ENCODE peak calls at places on chromosomes 3 and 15, in eight cellular contexts. U is NCI-H748 treated with DMSO at 0.1 percent for 48 hours; D is fibroblast of the aortic adventitia; W is lower leg skin; P is NCI-H2171; K is stimulated activated naive CD8-positive, alpha-beta T cell treated with anti-CD3 and anti-CD28 coated beads, Interleukin-15, amount 100 ng/mL, for 72 hours; Y is activated T-helper 9 cell treated with anti-CD3 and anti-CD28 coated beads, Interleukin-2, amount 50 U/mL, for 16 hours; R is activated CD8-positive, alpha-beta memory T cell treated with anti-CD3 and anti-CD28 coated beads for 1 hour. O is an unnamed sample.
A peak's percentile ranks its signal among the peaks of the same experiment; 100 is the strongest.

GRCh38 chr15:100311829-100312228 is 29.9 kb downstream of the ADAMTS17 start:
- DNase-seq in U (no peak), D (no peak), W (no peak), P (no peak), K (no peak), Y (no peak), R (no peak), O (no peak)

GRCh38 chr15:55222588-55222987 is 25.8 kb upstream of the RSL24D1 start:
- DNase-seq in U (no peak), D (no peak), W (no peak), P (no peak), K (no peak), Y (no peak), R (no peak), O (no peak)

GRCh38 chr3:160911399-160911798 is 155.4 kb downstream of the PPM1L start:
- DNase-seq in U (no peak), D (no peak), W (no peak), P (no peak), K (no peak), Y (no peak), R (no peak), O (no peak)

GRCh38 chr3:196219194-196219969 is 3.0 kb downstream of the SLC51A start:
- DNase-seq in U (peak; percentile 29), D (peak; percentile 84), W (peak; percentile 54), P (no peak), K (peak; percentile 39), Y (peak; percentile 33), R (peak; percentile 31), O (peak; percentile 93)

GRCh38 chr3:114519415-114519814 is 225.6 kb downstream of the TIGIT start:
- DNase-seq in U (no peak), D (peak; percentile 74), W (no peak), P (no peak), K (no peak), Y (no peak), R (no peak), O (peak; percentile 95)

GRCh38 chr3:125683067-125683844 is 88.0 kb upstream of the OSBPL11 start:
- DNase-seq in U (no peak), D (peak; percentile 7), W (no peak), P (no peak), K (no peak), Y (no peak), R (no peak), O (no peak)

GRCh38 chr3:58003093-58003492 is 5.1 kb upstream of the FLNB start:
- DNase-seq in U (no peak), D (no peak), W (no peak), P (no peak), K (no peak), Y (no peak), R (no peak), O (peak; percentile 70)

GRCh38 chr15:89469331-89470107 is 26.9 kb downstream of the RHCG start:
- DNase-seq in U (peak; percentile 15), D (no peak), W (no peak), P (peak; percentile 38), K (no peak), Y (no peak), R (no peak), O (no peak)

GRCh38 chr3:155416500-155417118 is 123.1 kb upstream of the STRIT1 start:
- DNase-seq in U (no peak), D (peak; percentile 68), W (no peak), P (no peak), K (no peak), Y (no peak), R (no peak), O (peak; percentile 44)

GRCh38 chr3:108441081-108441507 is 69.3 kb downstream of the MYH15 start:
- DNase-seq in U (no peak), D (peak; percentile 52), W (no peak), P (no peak), K (no peak), Y (no peak), R (no peak), O (no peak)

GRCh38 chr15:68277131-68277604 is 377 bp upstream of the FEM1B start:
- DNase-seq in U (no peak), D (peak; percentile 68), W (peak; percentile 42), P (peak; percentile 70), K (no peak), Y (no peak), R (no peak), O (peak; percentile 56)

GRCh38 chr3:192818126-192818525 is 90.8 kb upstream of the FGF12 start:
- DNase-seq in U (no peak), D (peak; percentile 45), W (no peak), P (no peak), K (no peak), Y (no peak), R (no peak), O (no peak)

GRCh38 chr3:157542711-157543485 is 39.7 kb upstream of the VEPH1 start:
- DNase-seq in U (no peak), D (peak; percentile 74), W (peak; percentile 77), P (peak; percentile 83), K (no peak), Y (no peak), R (no peak), O (peak; percentile 49)

GRCh38 chr3:196533260-196533681 is 18.1 kb upstream of the SMCO1 start:
- DNase-seq in U (no peak), D (peak; percentile 12), W (no peak), P (no peak), K (no peak), Y (no peak), R (no peak), O (peak; percentile 87)

O was measured in amniotic epithelial cell.